ENCODE peak calls at places on chromosomes 6 and 20, in four cellular contexts. One of them, this sample, is unnamed.

GRCh38 chr6:146090474-146090873 is 61.6 kb downstream of the GRM1 start:
- DNase-seq in M059J: peak
- DNase-seq in T-cell: no peak
- DNase-seq in EH: peak
- DNase-seq in this sample: peak

GRCh38 chr6:135904666-135905065 is 53.2 kb downstream of the PDE7B start:
- DNase-seq in M059J: peak
- DNase-seq in T-cell: no peak
- DNase-seq in EH: peak
- DNase-seq in this sample: peak

GRCh38 chr6:34602318-34603111 is 46.4 kb upstream of the SPDEF start:
- DNase-seq in M059J: no peak
- DNase-seq in T-cell: no peak
- DNase-seq in EH: no peak
- DNase-seq in this sample: no peak

GRCh38 chr20:32443386-32443974 is 85.3 kb downstream of the ASXL1 start:
- DNase-seq in M059J: peak
- DNase-seq in T-cell: peak
- DNase-seq in EH: peak
- DNase-seq in this sample: peak

GRCh38 chr6:154356690-154357089 is at the start of gene IPCEF1:
- DNase-seq in M059J: no peak
- DNase-seq in T-cell: no peak
- DNase-seq in EH: no peak
- DNase-seq in this sample: no peak

GRCh38 chr20:45704969-45705637 is at the start of gene WFDC10B:
- DNase-seq in M059J: peak
- DNase-seq in T-cell: no peak
- DNase-seq in EH: no peak
- DNase-seq in this sample: peak

GRCh38 chr20:56731041-56731440 is 101.9 kb downstream of the TFAP2C start:
- DNase-seq in M059J: no peak
- DNase-seq in T-cell: no peak
- DNase-seq in EH: peak
- DNase-seq in this sample: no peak

GRCh38 chr6:3162565-3163247 is 5.4 kb upstream of the TUBB2A start:
- DNase-seq in M059J: peak
- DNase-seq in T-cell: peak
- DNase-seq in EH: peak
- DNase-seq in this sample: peak

GRCh38 chr6:35427851-35428321 is 24.3 kb upstream of the FANCE start:
- DNase-seq in M059J: peak
- DNase-seq in T-cell: no peak
- DNase-seq in EH: peak
- DNase-seq in this sample: no peak

GRCh38 chr6:20286968-20287565 is 74.8 kb upstream of the MBOAT1 start:
- DNase-seq in M059J: peak
- DNase-seq in T-cell: no peak
- DNase-seq in EH: no peak
- DNase-seq in this sample: peak

GRCh38 chr6:33851959-33852358 is 48.2 kb upstream of the MLN start:
- DNase-seq in M059J: peak
- DNase-seq in T-cell: no peak
- DNase-seq in EH: peak
- DNase-seq in this sample: no peak

GRCh38 chr6:29504961-29505360 is 17.2 kb upstream of the MAS1L start:
- DNase-seq in M059J: peak
- DNase-seq in T-cell: no peak
- DNase-seq in EH: no peak
- DNase-seq in this sample: no peak

GRCh38 chr6:125854355-125854754 is 63.6 kb downstream of the NCOA7 start:
- DNase-seq in M059J: no peak
- DNase-seq in T-cell: no peak
- DNase-seq in EH: no peak
- DNase-seq in this sample: no peak